ENCODE peak calls at places on chromosomes 16 and 17, in ten cellular contexts. K is neural progenitor cell; U is NCI-H1436; B is stimulated activated CD8-positive, alpha-beta memory T cell treated with anti-CD3 and anti-CD28 coated beads, Interleukin-7, amount 100 ng/mL, for 1 hour; Z is ELR; F is A172; S is astrocyte of the hippocampus; V is EL; W is GM04503; T is mucosa of gallbladder. H is an unnamed sample.

GRCh38 chr16:26447570-26447969 is 619.2 kb upstream of the C16orf82 start:
- DNase-seq in K (no peak), U (no peak), B (no peak), Z (no peak), F (no peak), S (no peak), V (no peak), W (no peak), T (no peak), H (no peak)

GRCh38 chr17:39484178-39484577 is 22.9 kb downstream of the CDK12 start:
- DNase-seq in K (no peak), U (no peak), B (no peak), Z (no peak), F (no peak), S (no peak), V (no peak), W (no peak), T (no peak), H (no peak)

GRCh38 chr16:56985288-56985961 is 3.9 kb upstream of the NLRC5 start:
- DNase-seq in K (no peak), U (peak; percentile 37), B (no peak), Z (peak; percentile 91), F (peak; percentile 86), S (peak; percentile 74), V (peak; percentile 87), W (peak; percentile 59), T (peak; percentile 42), H (peak; percentile 73)

GRCh38 chr17:55116440-55116914 is 147.9 kb downstream of the STXBP4 start:
- DNase-seq in K (no peak), U (no peak), B (no peak), Z (no peak), F (no peak), S (no peak), V (no peak), W (no peak), T (no peak), H (no peak)

GRCh38 chr17:39576187-39576586 is 31.5 kb downstream of the NEUROD2 start:
- DNase-seq in K (peak; percentile 69), U (peak; percentile 76), B (no peak), Z (peak; percentile 47), F (no peak), S (peak; percentile 49), V (peak; percentile 35), W (no peak), T (no peak), H (no peak)

GRCh38 chr16:29974291-29975133 is 844 bp downstream of the TAOK2 start:
- DNase-seq in K (peak; percentile 36), U (no peak), B (no peak), Z (peak; percentile 34), F (no peak), S (peak; percentile 27), V (peak; percentile 18), W (no peak), T (peak; percentile 18), H (peak; percentile 27)

GRCh38 chr17:82913304-82914043 is 73.7 kb upstream of the ZNF750 start:
- DNase-seq in K (peak; percentile 27), U (no peak), B (no peak), Z (peak; percentile 20), F (peak; percentile 19), S (peak; percentile 23), V (no peak), W (no peak), T (no peak), H (no peak)

GRCh38 chr17:51611585-51611984 is 351.2 kb downstream of the UTP18 start:
- DNase-seq in K (no peak), U (no peak), B (no peak), Z (no peak), F (no peak), S (no peak), V (no peak), W (no peak), T (no peak), H (no peak)

GRCh38 chr17:69012895-69013805 is 47.6 kb downstream of the ABCA9 start:
- DNase-seq in K (no peak), U (no peak), B (no peak), Z (peak; percentile 62), F (peak; percentile 70), S (peak; percentile 0), V (peak; percentile 28), W (peak; percentile 8), T (no peak), H (no peak)

GRCh38 chr16:278863-279366 is 1.5 kb upstream of the ARHGDIG start:
- DNase-seq in K (peak; percentile 49), U (peak; percentile 65), B (no peak), Z (peak; percentile 43), F (peak; percentile 83), S (peak; percentile 48), V (peak; percentile 21), W (no peak), T (no peak), H (no peak)

GRCh38 chr16:67415872-67416793 is at the start of gene ZDHHC1:
- DNase-seq in K (peak; percentile 89), U (peak; percentile 50), B (no peak), Z (peak; percentile 76), F (no peak), S (peak; percentile 90), V (peak; percentile 65), W (no peak), T (peak; percentile 64), H (peak; percentile 88)

GRCh38 chr17:40067710-40068109 is 4.9 kb downstream of the THRA start:
- DNase-seq in K (no peak), U (no peak), B (no peak), Z (no peak), F (no peak), S (no peak), V (no peak), W (no peak), T (no peak), H (no peak)

GRCh38 chr17:41786227-41787020 is at the start of gene JUP:
- DNase-seq in K (peak; percentile 100), U (peak; percentile 100), B (peak; percentile 65), Z (peak; percentile 91), F (peak; percentile 100), S (peak; percentile 100), V (peak; percentile 98), W (peak; percentile 87), T (peak; percentile 100), H (peak; percentile 100)

GRCh38 chr17:21530841-21531240 is 154.7 kb downstream of the KCNJ12 start:
- DNase-seq in K (no peak), U (no peak), B (no peak), Z (no peak), F (no peak), S (no peak), V (no peak), W (no peak), T (no peak), H (no peak)

GRCh38 chr16:12532871-12533610 is 270.6 kb downstream of the CPPED1 start:
- DNase-seq in K (no peak), U (no peak), B (no peak), Z (no peak), F (no peak), S (no peak), V (no peak), W (no peak), T (no peak), H (no peak)

GRCh38 chr16:27319257-27319965 is 5.6 kb downstream of the IL4R start:
- DNase-seq in K (no peak), U (no peak), B (no peak), Z (no peak), F (no peak), S (no peak), V (no peak), W (no peak), T (no peak), H (no peak)

H was measured in hepatocyte.